ENCODE peak calls at places on chromosomes 11 and 22, in seven cellular contexts. D is GM23338, V is thoracic aorta, W is IMR-90, Q is aorta, U is endothelial cell of umbilical vein, L is iPS DF 6.9. E is an unnamed sample. For H3K4me1, the result is how much of the 10 kb centered on the place peaks cover.

GRCh38 chr11:131748146-131749050 is 378.0 kb downstream of the NTM start:
- DNase-seq in W (peak), U (peak), D (peak), V (no peak), Q (peak), L (no peak), E (no peak)

GRCh38 chr11:88213406-88213805 is 38.2 kb upstream of the RAB38 start:
- DNase-seq in D (no peak), U (no peak), V (no peak), L (no peak), Q (no peak), W (no peak), E (no peak)

GRCh38 chr11:78943841-78944240 is 369.2 kb upstream of the NARS2 start:
- DNase-seq in D (no peak), V (no peak), Q (no peak), U (no peak), L (no peak), W (no peak), E (no peak)

GRCh38 chr11:315051-315481 is 1.2 kb downstream of the IFITM1 start:
- DNase-seq in U (no peak), W (no peak), D (no peak), L (no peak), V (no peak), Q (no peak), E (no peak)

GRCh38 chr22:47154621-47155081 is 392.2 kb downstream of the TBC1D22A start:
- DNase-seq in U (no peak), V (no peak), L (no peak), D (no peak), W (peak), Q (no peak), E (no peak)

GRCh38 chr11:105045897-105046296 is 762 bp upstream of the CARD16 start:
- DNase-seq in W (no peak), D (no peak), L (no peak), V (no peak), U (no peak), Q (no peak), E (no peak)

GRCh38 chr11:27022659-27023251 is 17.9 kb upstream of the BBOX1 start:
- DNase-seq in U (no peak), L (no peak), V (no peak), D (no peak), Q (no peak), W (no peak), E (no peak)

GRCh38 chr11:20715464-20715863 is 46.1 kb downstream of the NELL1 start:
- DNase-seq in Q (no peak), U (no peak), L (no peak), D (no peak), W (no peak), V (no peak), E (no peak)

GRCh38 chr11:124864176-124864891 is 898 bp upstream of the ROBO3 start:
- DNase-seq in U (no peak), L (no peak), D (no peak), V (no peak), Q (no peak), W (no peak), E (no peak)

GRCh38 chr11:118610773-118611432 is 3.5 kb downstream of the PHLDB1 start:
- DNase-seq in V (no peak), L (no peak), Q (peak), U (peak), W (peak), D (peak), E (no peak)

GRCh38 chr11:73240190-73240781 is 22.2 kb downstream of the P2RY2 start:
- DNase-seq in D (no peak), L (no peak), W (peak), Q (peak), V (peak), U (no peak), E (peak)

GRCh38 chr11:125953401-125953935 is 7.6 kb downstream of the VSIG10L2 start:
- DNase-seq in W (no peak), Q (no peak), D (no peak), L (no peak), U (no peak), V (no peak), E (no peak)

GRCh38 chr11:15883349-15883961 is 472.9 kb downstream of the SOX6 start:
- DNase-seq in U (no peak), W (peak), L (no peak), Q (no peak), V (no peak), D (no peak), E (no peak)

GRCh38 chr11:130146797-130147196 is 12.8 kb upstream of the ST14 start:
- DNase-seq in D (no peak), Q (no peak), L (no peak), U (peak), V (no peak), W (no peak), E (no peak)

GRCh38 chr11:115194798-115195101 is 309.5 kb downstream of the CADM1 start:
- DNase-seq in D (no peak), U (no peak), L (no peak), Q (no peak), V (no peak), W (peak), E (no peak)

GRCh38 chr22:38348751-38349496 is 31.7 kb upstream of the CSNK1E start:
- DNase-seq in Q (no peak), V (no peak), D (no peak), L (no peak), U (no peak), W (no peak), E (no peak)

GRCh38 chr11:36409152-36409713 is 100.8 kb downstream of the TRAF6 start:
- DNase-seq in Q (no peak), W (peak), L (no peak), D (no peak), U (peak), V (no peak), E (no peak)

GRCh38 chr11:121687961-121688566 is 235.3 kb upstream of the SORL1-AS1 start:
- DNase-seq in Q (no peak), L (peak), D (peak), U (no peak), V (no peak), W (peak), E (no peak)

GRCh38 chr11:468036-468435 is 18.0 kb downstream of the PTDSS2 start:
- DNase-seq in W (no peak), U (no peak), Q (no peak), V (no peak), D (no peak), L (no peak), E (no peak)

GRCh38 chr11:64643258-64643881 is 52.4 kb downstream of the SLC22A12 start:
- DNase-seq in D (peak), L (no peak), W (no peak), Q (no peak), U (no peak), V (no peak), E (no peak)

GRCh38 chr11:18720811-18721575 is 5.0 kb downstream of the IGSF22 start:
- DNase-seq in D (peak), U (peak), Q (peak), L (peak), V (peak), W (peak), E (no peak)

GRCh38 chr22:17547995-17548755 is 15.1 kb upstream of the SLC25A18 start:
- DNase-seq in Q (peak), W (no peak), U (no peak), V (no peak), D (no peak), L (no peak), E (no peak)

GRCh38 chr22:35892192-35892591 is 136.4 kb downstream of the RBFOX2 start:
- DNase-seq in Q (no peak), L (no peak), U (peak), V (no peak), W (peak), D (no peak), E (no peak)
- H3K27ac ChIP-seq in Q (peak), L (no peak), U (no peak), V (peak), W (no peak), D (no peak), E (no peak)

DNA sequence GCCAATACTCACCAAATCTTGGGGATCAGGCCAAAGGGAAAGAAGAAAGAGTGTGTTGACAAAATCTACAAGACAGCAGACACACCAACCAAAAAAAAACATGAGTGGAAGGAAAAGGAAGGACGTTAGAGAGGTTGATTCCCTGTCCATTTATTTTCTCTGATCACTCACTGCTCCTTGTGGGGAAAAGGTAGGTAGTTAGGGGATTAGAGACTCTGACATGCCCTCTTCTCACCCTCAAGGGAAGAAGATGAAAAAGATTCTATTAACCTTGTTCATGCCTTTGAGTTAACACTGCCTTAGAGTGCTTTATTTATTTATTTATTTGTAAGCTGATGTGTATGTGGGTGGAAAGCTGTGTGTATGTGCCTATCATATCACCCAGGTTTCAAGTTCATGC is at the start of gene OR52H1:
- DNase-seq in L (no peak), Q (no peak), W (no peak), V (no peak), U (no peak), D (no peak), E (no peak)
- H3K4me3 ChIP-seq in L (no peak), Q (no peak), W (no peak), V (no peak), U (no peak), D (no peak), E (no peak)

DNA sequence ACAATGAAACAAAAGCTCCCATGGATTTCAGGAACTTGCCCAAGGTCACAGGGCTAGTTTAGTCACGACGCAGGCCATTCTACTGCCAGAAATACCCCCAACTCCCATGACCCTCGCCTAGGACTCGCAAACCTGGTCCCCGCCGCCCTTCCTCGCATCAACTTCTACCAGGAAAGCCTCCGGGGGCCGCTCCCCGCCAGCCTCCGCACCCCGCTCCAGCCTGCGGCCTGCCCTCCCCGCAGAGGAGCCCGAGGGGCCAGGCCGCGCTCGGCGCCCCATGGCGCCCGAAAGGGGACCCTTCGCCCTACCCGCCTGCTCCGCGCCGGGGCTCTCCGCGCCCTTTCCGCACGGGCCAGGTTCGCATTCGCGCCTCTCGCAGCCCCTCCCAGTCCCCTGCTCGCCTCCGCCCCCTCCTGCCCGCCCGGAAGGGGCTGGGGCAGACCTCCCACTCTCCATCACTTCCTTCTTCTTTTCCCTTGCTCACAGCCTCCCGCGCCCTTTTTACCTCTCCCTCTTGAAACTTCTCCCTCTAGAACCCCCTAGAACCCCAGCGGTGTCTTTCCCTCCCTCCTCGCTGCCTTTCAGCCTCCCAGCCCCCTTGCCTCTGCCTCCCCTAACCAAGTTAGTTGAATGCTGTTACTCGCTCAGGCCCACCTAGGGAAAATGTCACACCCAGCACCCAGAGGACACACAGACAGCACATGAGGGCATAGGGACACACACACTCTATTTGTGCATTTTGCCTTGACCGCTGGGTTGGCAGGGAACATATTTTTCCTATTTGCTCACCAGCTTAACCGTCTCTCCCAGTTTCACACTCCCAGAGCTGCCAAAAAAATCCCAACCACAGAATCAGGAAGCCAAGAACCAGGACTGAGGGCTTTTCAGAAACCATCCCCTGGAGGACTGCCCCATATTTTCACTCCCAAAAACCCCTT is at the start of gene SLC43A3:
- DNase-seq in D (peak), Q (peak), U (peak), W (peak), L (no peak), V (no peak), E (no peak)
- H3K4me1 ChIP-seq in D (under half), Q (under half), U (under half), W (under half), L (under half), V (under half), E (under half)

GRCh38 chr11:57071829-57072228 is 83.1 kb downstream of the OR5AK2 start:
- DNase-seq in D (no peak), U (peak), V (no peak), Q (no peak), W (peak), L (no peak), E (no peak)

GRCh38 chr11:57073121-57073520 is 84.4 kb downstream of the OR5AK2 start:
- DNase-seq in U (no peak), D (no peak), V (no peak), Q (no peak), L (no peak), W (peak), E (no peak)

GRCh38 chr11:57069942-57070341 is 81.2 kb downstream of the OR5AK2 start:
- DNase-seq in D (no peak), V (no peak), Q (no peak), W (no peak), L (no peak), U (no peak), E (no peak)

GRCh38 chr11:57072640-57073039 is 83.9 kb downstream of the OR5AK2 start:
- DNase-seq in D (no peak), V (no peak), Q (no peak), W (peak), U (peak), L (no peak), E (no peak)
- H3K27ac ChIP-seq in D (no peak), V (peak), Q (no peak), W (no peak), U (peak), L (no peak), E (peak)

GRCh38 chr22:31652911-31653684 is 8.9 kb downstream of the PISD start:
- DNase-seq in W (no peak), D (no peak), U (no peak), Q (no peak), L (no peak), V (no peak), E (no peak)
- H3K4me3 ChIP-seq in W (no peak), D (no peak), U (no peak), Q (no peak), L (no peak), V (no peak), E (no peak)

GRCh38 chr11:70073881-70074371 is 4.2 kb upstream of the ANO1 start:
- DNase-seq in Q (peak), W (peak), D (peak), V (no peak), U (peak), L (no peak), E (peak)
- H3K4me1 ChIP-seq in Q (under half), W (under half), D (under half), V (under half), U (under half), L (under half), E (under half)